ENCODE peak calls at places on chromosomes 1 and 21, in eight cellular contexts. T is transverse colon, J is AG04450, I is PC-3, Z is psoas muscle, V is right lobe of liver, Q is colonic mucosa, K is tibial nerve. W is an unnamed sample.

GRCh38 chr1:175198332-175198731 is 5.8 kb upstream of the KIAA0040 start:
- DNase-seq in K (no peak), T (no peak), V (no peak), Z (no peak), Q (no peak), J (no peak), I (peak), W (no peak)

GRCh38 chr21:27772816-27773215 is 805.9 kb upstream of the ADAMTS5 start:
- DNase-seq in Q (no peak), K (no peak), T (no peak), I (no peak), V (no peak), Z (no peak), J (no peak), W (no peak)

GRCh38 chr1:53982034-53982761 is 35.8 kb downstream of the LDLRAD1 start:
- DNase-seq in T (peak), K (peak), V (peak), Z (peak), I (peak), Q (peak), J (peak), W (peak)

GRCh38 chr1:213119794-213120193 is 68.8 kb downstream of the RPS6KC1 start:
- DNase-seq in J (no peak), I (peak), Z (no peak), T (no peak), K (no peak), V (no peak), Q (no peak), W (no peak)

GRCh38 chr21:41601573-41602371 is 93.8 kb upstream of the TMPRSS2 start:
- DNase-seq in V (no peak), I (peak), Z (no peak), J (no peak), Q (no peak), K (no peak), T (no peak), W (peak)

GRCh38 chr1:19164274-19165015 is 45.6 kb downstream of the UBR4 start:
- DNase-seq in K (no peak), Q (no peak), V (no peak), Z (no peak), J (no peak), T (no peak), I (peak), W (no peak)

GRCh38 chr1:30029677-30030076 is 693.7 kb downstream of the MATN1 start:
- DNase-seq in I (no peak), T (no peak), K (no peak), V (no peak), Z (no peak), Q (no peak), J (no peak), W (no peak)

GRCh38 chr1:207248544-207249206 is 72.8 kb upstream of the CD55 start:
- DNase-seq in Z (no peak), V (no peak), T (no peak), J (no peak), Q (no peak), K (no peak), I (no peak), W (no peak)

GRCh38 chr1:20483833-20484525 is 2.0 kb downstream of the CAMK2N1 start:
- DNase-seq in Q (peak), K (no peak), T (peak), Z (peak), I (peak), J (no peak), V (peak), W (peak)

GRCh38 chr1:161778522-161778921 is 12.4 kb downstream of the ATF6 start:
- DNase-seq in K (no peak), T (no peak), I (no peak), V (no peak), J (no peak), Q (no peak), Z (no peak), W (no peak)

GRCh38 chr1:167489581-167490340 is 28.6 kb downstream of the CD247 start:
- DNase-seq in V (no peak), Z (no peak), T (no peak), J (no peak), I (no peak), K (no peak), Q (no peak), W (no peak)

GRCh38 chr1:235404190-235404589 is 37.0 kb downstream of the TBCE start:
- DNase-seq in Z (no peak), Q (no peak), T (no peak), K (no peak), I (no peak), V (no peak), J (no peak), W (no peak)

GRCh38 chr1:158941317-158941716 is 10.0 kb downstream of the PYHIN1 start:
- DNase-seq in K (no peak), V (no peak), I (no peak), Z (no peak), Q (no peak), T (no peak), J (no peak), W (no peak)

GRCh38 chr1:84907095-84907827 is 14.3 kb upstream of the LPAR3 start:
- DNase-seq in I (peak), K (no peak), Z (no peak), Q (no peak), J (no peak), V (no peak), T (no peak), W (no peak)

GRCh38 chr1:108038837-108039236 is 73.9 kb upstream of the VAV3 start:
- DNase-seq in T (no peak), K (peak), V (no peak), I (no peak), J (no peak), Z (no peak), Q (no peak), W (no peak)

GRCh38 chr1:107057197-107058133 is 991 bp downstream of the PRMT6 start:
- DNase-seq in K (peak), I (peak), Q (peak), V (peak), T (peak), J (peak), Z (peak), W (peak)

GRCh38 chr1:79716481-79716880 is 710.0 kb upstream of the ADGRL4 start:
- DNase-seq in K (no peak), Q (no peak), J (peak), I (peak), T (no peak), V (no peak), Z (no peak), W (no peak)

GRCh38 chr1:3312894-3313578 is 141.4 kb upstream of the ARHGEF16 start:
- DNase-seq in K (peak), J (peak), Q (peak), T (peak), V (no peak), Z (peak), I (peak), W (peak)

GRCh38 chr1:199311478-199312242 is 672.8 kb downstream of the PTPRC start:
- DNase-seq in Q (no peak), J (no peak), V (no peak), I (no peak), T (no peak), K (no peak), Z (no peak), W (no peak)

GRCh38 chr1:15325375-15326085 is 78.5 kb downstream of the FHAD1 start:
- DNase-seq in K (no peak), J (no peak), Q (no peak), Z (no peak), V (no peak), I (no peak), T (no peak), W (no peak)

GRCh38 chr1:10803971-10804820 is 7.8 kb upstream of the CASZ1 start:
- DNase-seq in V (no peak), I (peak), Q (peak), T (peak), Z (no peak), J (no peak), K (no peak), W (peak)

GRCh38 chr1:54331091-54331772 is 75.0 kb downstream of the SSBP3 start:
- DNase-seq in J (peak), Q (no peak), I (no peak), Z (no peak), T (no peak), K (no peak), V (no peak), W (no peak)

GRCh38 chr1:46446646-46447498 is 42.8 kb upstream of the DMBX1 start:
- DNase-seq in V (peak), J (peak), Z (peak), T (peak), I (peak), Q (peak), K (peak), W (peak)

GRCh38 chr1:14476170-14476955 is 122.1 kb upstream of the KAZN start:
- DNase-seq in J (no peak), Z (no peak), V (no peak), I (peak), T (no peak), K (no peak), Q (no peak), W (no peak)

GRCh38 chr1:58818075-58818474 is 34.2 kb upstream of the JUN start:
- DNase-seq in K (no peak), Q (no peak), Z (no peak), T (no peak), V (no peak), J (peak), I (peak), W (no peak)

GRCh38 chr1:59243978-59244377 is 52.9 kb upstream of the FGGY start:
- DNase-seq in K (no peak), Z (no peak), T (no peak), J (no peak), V (no peak), Q (no peak), I (no peak), W (no peak)

GRCh38 chr1:185528084-185528656 is 206.0 kb upstream of the HMCN1 start:
- DNase-seq in V (no peak), I (peak), J (no peak), T (no peak), Q (no peak), Z (no peak), K (no peak), W (no peak)

GRCh38 chr1:32871364-32872188 is 864 bp upstream of the FNDC5 start:
- DNase-seq in T (no peak), K (no peak), I (no peak), V (peak), Q (no peak), Z (no peak), J (no peak), W (no peak)

DNA sequence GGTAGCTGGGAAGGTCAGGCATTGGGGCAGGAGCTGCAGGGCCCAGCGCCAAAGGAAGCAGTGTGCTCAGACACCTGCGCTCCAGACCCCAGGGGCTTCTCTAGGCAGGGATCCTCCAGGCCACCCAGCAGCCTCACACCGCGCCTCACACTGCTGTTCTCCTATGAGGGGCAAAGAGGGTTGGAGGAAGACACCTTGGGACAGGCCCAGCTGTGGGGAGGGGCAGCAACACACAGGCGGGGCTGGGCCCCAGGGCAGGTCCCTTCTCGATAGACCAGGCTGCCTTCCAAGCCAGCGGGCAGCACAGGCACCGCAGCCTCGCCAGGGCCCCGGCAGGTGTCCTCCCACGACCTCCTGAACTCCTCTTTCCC is 20.7 kb upstream of the PRSS38 start:
- DNase-seq in K (no peak), I (no peak), J (no peak), V (peak), Q (no peak), T (no peak), Z (no peak), W (no peak)
- H3K4me3 ChIP-seq in K (no peak), I (no peak), J (peak), V (no peak), Q (no peak), T (no peak), Z (no peak), W (no peak)

DNA sequence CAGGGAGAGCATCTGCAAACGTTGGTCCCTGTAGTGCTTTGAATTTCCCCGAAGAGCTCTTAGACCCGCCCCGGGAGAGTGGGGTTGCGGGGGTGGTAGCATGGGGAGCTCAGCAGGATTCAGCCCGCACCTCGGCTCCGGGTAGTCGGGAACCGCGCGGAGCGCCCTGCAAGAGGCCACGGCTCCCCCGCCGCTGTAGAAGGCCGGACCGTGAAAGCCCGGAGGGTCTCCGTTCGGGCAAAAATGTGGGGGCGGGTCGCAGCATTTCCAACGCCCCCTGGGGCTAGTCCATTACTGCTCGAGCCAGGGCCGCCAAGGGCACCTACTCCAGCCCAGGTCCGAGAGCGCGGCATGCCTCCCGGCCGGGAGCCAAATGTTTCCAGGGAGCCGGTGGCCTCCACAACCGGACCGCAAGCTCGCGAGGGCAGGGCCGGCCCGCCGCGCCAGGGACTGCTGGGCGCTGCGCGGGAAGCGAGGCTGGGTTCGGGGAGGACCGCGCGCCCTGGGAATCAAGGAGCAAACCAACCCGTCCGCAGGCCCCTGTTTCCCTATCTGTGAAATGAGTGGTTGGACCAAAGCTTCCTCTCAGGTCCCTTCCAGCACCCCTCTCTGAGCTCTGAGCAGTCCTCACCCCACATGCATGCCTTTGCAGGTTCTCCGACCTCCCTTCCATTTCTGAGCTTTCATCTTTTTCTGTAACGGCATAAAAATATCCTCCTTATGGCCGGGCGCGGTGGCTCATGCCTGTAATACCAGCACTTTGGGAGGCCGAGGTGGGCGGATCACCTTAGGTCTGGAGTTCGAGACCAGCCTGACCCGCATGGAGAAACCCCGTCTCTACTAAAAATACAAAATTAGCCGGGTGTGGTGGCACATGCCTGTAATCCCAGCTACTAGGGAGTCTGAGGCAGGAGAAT is 777 bp upstream of the TMEM63A start:
- DNase-seq in T (peak), K (peak), Q (peak), Z (peak), J (no peak), V (peak), I (peak), W (peak)
- TF ChIP-seq CTCF in T (peak), K (no peak), Q (no peak), Z (no peak), J (no peak), V (no peak), I (no peak), W (no peak)

GRCh38 chr1:65021792-65022191 is 55.4 kb upstream of the JAK1 start:
- DNase-seq in Z (no peak), I (no peak), J (no peak), T (no peak), K (no peak), Q (no peak), V (no peak), W (no peak)
- H3K27ac ChIP-seq in Z (no peak), I (no peak), J (no peak), T (no peak), K (no peak), Q (no peak), V (no peak), W (no peak)

DNA sequence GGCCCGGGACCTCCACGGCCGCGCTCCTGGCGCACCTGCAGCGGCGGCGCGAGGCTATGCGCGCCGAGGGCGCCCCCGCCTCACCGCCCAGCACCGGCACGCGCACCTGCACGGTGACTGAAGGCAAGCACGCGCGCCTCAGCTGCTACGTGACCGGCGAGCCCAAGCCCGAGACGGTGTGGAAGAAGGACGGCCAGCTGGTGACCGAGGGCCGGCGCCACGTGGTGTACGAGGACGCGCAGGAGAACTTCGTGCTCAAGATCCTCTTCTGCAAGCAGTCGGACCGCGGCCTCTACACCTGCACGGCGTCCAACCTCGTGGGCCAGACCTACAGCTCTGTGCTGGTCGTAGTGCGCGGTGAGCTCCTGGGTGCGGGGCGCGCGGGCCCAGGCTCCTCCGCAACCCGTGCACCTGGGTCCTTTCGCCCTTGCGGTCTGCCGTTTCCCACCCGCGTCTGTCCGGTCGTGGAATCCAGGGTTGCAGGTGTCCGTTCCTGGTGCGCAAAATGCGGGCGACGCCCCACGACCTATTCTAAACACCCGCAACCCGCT is 4.6 kb downstream of the OBSCN start:
- DNase-seq in Z (no peak), Q (peak), T (no peak), J (no peak), V (no peak), I (no peak), K (no peak), W (no peak)
- H3K4me3 ChIP-seq in Z (peak), Q (peak), T (no peak), J (peak), V (no peak), I (no peak), K (peak), W (no peak)

GRCh38 chr1:171644805-171645483 is 7.5 kb downstream of the MYOC start:
- DNase-seq in Z (peak), T (peak), V (peak), J (peak), Q (peak), K (peak), I (peak), W (peak)
- TF ChIP-seq CTCF in Z (peak), T (peak), V (peak), J (peak), Q (peak), K (peak), I (peak), W (peak)

DNA sequence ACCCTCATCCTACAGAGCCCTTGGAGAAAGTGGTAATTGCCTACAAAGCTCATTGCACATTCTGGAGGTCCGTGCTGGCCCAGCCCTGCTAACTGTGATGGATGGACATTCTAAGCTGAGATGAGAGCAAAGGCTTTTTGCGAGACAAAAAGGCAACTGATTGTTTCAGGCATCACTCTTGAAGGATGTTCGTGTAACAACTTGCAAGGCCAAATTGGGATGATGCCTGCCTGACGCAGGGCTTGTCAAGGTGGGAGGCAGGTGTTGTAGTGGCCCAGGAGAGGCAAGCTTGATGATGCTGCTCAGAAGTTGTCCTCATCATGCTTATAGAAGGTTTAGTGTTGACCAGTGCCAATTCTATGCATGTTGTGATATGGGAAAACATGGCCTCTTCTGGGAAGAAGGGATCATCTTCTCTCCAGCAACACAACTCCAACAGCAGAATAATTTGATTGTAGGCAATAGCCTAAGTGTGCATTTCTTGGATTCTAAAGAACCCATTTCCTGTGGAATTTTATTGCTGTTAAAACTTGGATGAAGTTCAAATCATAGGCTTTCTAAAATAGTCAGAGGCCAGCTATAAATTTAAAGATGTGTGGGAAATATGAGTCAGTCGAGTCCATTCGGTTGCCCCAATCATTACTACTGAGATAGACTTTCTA is 102.5 kb upstream of the COA6 start:
- DNase-seq in V (no peak), K (no peak), T (no peak), Q (no peak), I (peak), Z (no peak), J (no peak), W (no peak)
- H3K27ac ChIP-seq in V (no peak), K (no peak), T (no peak), Q (no peak), I (no peak), Z (no peak), J (no peak), W (no peak)

GRCh38 chr21:42781150-42781980 is 98.0 kb downstream of the WDR4 start:
- DNase-seq in I (peak), Q (peak), J (no peak), V (no peak), K (peak), T (peak), Z (no peak), W (peak)
- H3K4me3 ChIP-seq in I (peak), Q (peak), J (no peak), V (no peak), K (no peak), T (no peak), Z (peak), W (no peak)

GRCh38 chr1:94799201-94799600 is 21.0 kb upstream of the SLC44A3 start:
- DNase-seq in J (no peak), Z (no peak), T (no peak), I (no peak), Q (no peak), K (no peak), V (no peak), W (no peak)

GRCh38 chr1:94803517-94804441 is 16.4 kb upstream of the SLC44A3 start:
- DNase-seq in Z (no peak), Q (peak), J (no peak), V (no peak), K (peak), I (no peak), T (peak), W (peak)

GRCh38 chr1:94803106-94803505 is 17.1 kb upstream of the SLC44A3 start:
- DNase-seq in I (no peak), Q (no peak), J (no peak), T (no peak), K (no peak), Z (no peak), V (no peak), W (no peak)

GRCh38 chr1:94804442-94804837 is 15.7 kb upstream of the SLC44A3 start:
- DNase-seq in K (no peak), J (no peak), Z (no peak), I (no peak), Q (no peak), T (no peak), V (no peak), W (no peak)

GRCh38 chr1:94801919-94802546 is 18.1 kb upstream of the SLC44A3 start:
- DNase-seq in V (no peak), Z (peak), J (peak), T (peak), Q (peak), I (peak), K (no peak), W (peak)
- TF ChIP-seq CTCF in V (peak), Z (peak), J (peak), T (peak), Q (peak), I (peak), K (peak), W (peak)

GRCh38 chr1:208724079-208724478 is 479.9 kb upstream of the PLXNA2 start:
- DNase-seq in V (no peak), Z (no peak), T (no peak), K (no peak), J (no peak), I (no peak), Q (no peak), W (no peak)
- H3K27ac ChIP-seq in V (no peak), Z (no peak), T (no peak), K (no peak), J (no peak), I (no peak), Q (no peak), W (no peak)

GRCh38 chr1:1748686-1749321 is 24.6 kb upstream of the CDK11A start:
- DNase-seq in J (no peak), Z (no peak), K (no peak), T (no peak), V (peak), Q (no peak), I (peak), W (no peak)
- H3K4me3 ChIP-seq in J (no peak), Z (no peak), K (no peak), T (no peak), V (no peak), Q (no peak), I (no peak), W (no peak)